ENCODE peak calls at places on chromosomes 5 and 9, in seven cellular contexts. R, K, J, U, T, D and B are unnamed samples. For H3K4me1, the result is how much of the 10 kb centered on the place peaks cover.

GRCh38 chr9:122080986-122081385 is 12.1 kb downstream of the TTLL11 start:
- DNase-seq in R (no peak), K (no peak), J (no peak), U (no peak), T (no peak), D (peak), B (no peak)

GRCh38 chr9:75552941-75553340 is 337.5 kb upstream of the PCSK5 start:
- DNase-seq in R (no peak), K (no peak), J (no peak), U (no peak), T (no peak), D (no peak), B (no peak)

GRCh38 chr9:36802171-36802920 is 229.7 kb downstream of the MELK start:
- DNase-seq in R (no peak), K (no peak), J (no peak), U (peak), T (no peak), D (peak), B (peak)

GRCh38 chr9:114214686-114215397 is 59.5 kb downstream of the COL27A1 start:
- DNase-seq in R (no peak), K (no peak), J (peak), U (no peak), T (no peak), D (no peak), B (peak)

GRCh38 chr5:115098041-115098702 is 71.5 kb downstream of the TRIM36 start:
- DNase-seq in R (peak), K (peak), J (no peak), U (peak), T (no peak), D (peak), B (no peak)

GRCh38 chr5:93417500-93417899 is 163.5 kb downstream of the NR2F1-AS1 start:
- DNase-seq in R (no peak), K (no peak), J (no peak), U (no peak), T (no peak), D (no peak), B (no peak)

GRCh38 chr9:129987047-129987446 is 55.9 kb downstream of the FNBP1 start:
- DNase-seq in R (no peak), K (no peak), J (no peak), U (no peak), T (no peak), D (peak), B (no peak)

GRCh38 chr5:176761755-176762154 is 48.6 kb upstream of the UNC5A start:
- DNase-seq in R (no peak), K (no peak), J (no peak), U (no peak), T (no peak), D (no peak), B (no peak)

GRCh38 chr5:18119156-18119785 is 485.0 kb downstream of the TAF11L14 start:
- DNase-seq in R (no peak), K (no peak), J (no peak), U (no peak), T (no peak), D (no peak), B (no peak)

GRCh38 chr9:6646028-6646636 is 603 bp upstream of the GLDC start:
- DNase-seq in R (no peak), K (no peak), J (no peak), U (peak), T (no peak), D (no peak), B (no peak)

GRCh38 chr5:122492675-122493074 is 180.6 kb downstream of the SNCAIP start:
- DNase-seq in R (no peak), K (no peak), J (no peak), U (peak), T (no peak), D (no peak), B (no peak)

GRCh38 chr5:138503487-138504270 is 38.4 kb downstream of the EGR1 start:
- DNase-seq in R (no peak), K (peak), J (no peak), U (peak), T (no peak), D (peak), B (no peak)

GRCh38 chr5:150665044-150665443 is 4.0 kb downstream of the MYOZ3 start:
- DNase-seq in R (no peak), K (no peak), J (no peak), U (no peak), T (no peak), D (peak), B (peak)

GRCh38 chr5:11527994-11528393 is 376.3 kb downstream of the CTNND2 start:
- DNase-seq in R (no peak), K (no peak), J (no peak), U (no peak), T (no peak), D (no peak), B (no peak)

GRCh38 chr9:126805546-126806262 is 864 bp downstream of the ZBTB43 start:
- DNase-seq in R (peak), K (peak), J (peak), U (peak), T (peak), D (peak), B (peak)

GRCh38 chr9:121298689-121299112 is 30.7 kb downstream of the GSN start:
- DNase-seq in R (no peak), K (no peak), J (peak), U (no peak), T (no peak), D (no peak), B (no peak)

GRCh38 chr5:124669956-124670671 is 76.3 kb downstream of the ZNF608 start:
- DNase-seq in R (no peak), K (no peak), J (no peak), U (no peak), T (no peak), D (peak), B (peak)

GRCh38 chr9:21413089-21414023 is 4.4 kb downstream of the IFNA8 start:
- DNase-seq in R (no peak), K (no peak), J (no peak), U (no peak), T (no peak), D (no peak), B (no peak)

GRCh38 chr5:100900142-100900795 is 2.8 kb downstream of the ST8SIA4 start:
- DNase-seq in R (peak), K (no peak), J (peak), U (peak), T (peak), D (no peak), B (peak)

GRCh38 chr5:29150840-29151239 is 2042.6 kb upstream of the CDH6 start:
- DNase-seq in R (no peak), K (no peak), J (no peak), U (no peak), T (no peak), D (no peak), B (no peak)

GRCh38 chr9:18404482-18405029 is 69.4 kb upstream of the ADAMTSL1 start:
- DNase-seq in R (no peak), K (no peak), J (no peak), U (no peak), T (no peak), D (no peak), B (no peak)

GRCh38 chr9:4413856-4414255 is 76.4 kb upstream of the SLC1A1 start:
- DNase-seq in R (no peak), K (no peak), J (no peak), U (no peak), T (no peak), D (no peak), B (no peak)

GRCh38 chr5:35233601-35234000 is 3.3 kb upstream of the PRLR start:
- DNase-seq in R (no peak), K (no peak), J (no peak), U (no peak), T (no peak), D (no peak), B (no peak)

GRCh38 chr9:133877327-133877726 is 114.8 kb downstream of the VAV2 start:
- DNase-seq in R (no peak), K (no peak), J (no peak), U (no peak), T (no peak), D (no peak), B (no peak)
- H3K4me1 ChIP-seq in R (under half), K (under half), J (under half), U (under half), T (under half), D (under half), B (under half)

GRCh38 chr5:97046270-97046982 is 96.0 kb downstream of the LIX1 start:
- DNase-seq in R (no peak), K (no peak), J (no peak), U (peak), T (no peak), D (peak), B (peak)
- TF ChIP-seq CTCF in R (no peak), K (peak), J (no peak), U (peak), T (no peak), D (no peak), B (peak)

GRCh38 chr5:159817262-159818029 is 98.8 kb upstream of the ADRA1B start:
- DNase-seq in R (no peak), K (no peak), J (no peak), U (peak), T (no peak), D (peak), B (peak)
- H3K4me1 ChIP-seq in R (under half), K (under half), J (under half), U (under half), T (under half), D (under half), B (under half)

GRCh38 chr5:126373621-126374416 is 49.4 kb upstream of the GRAMD2B start:
- DNase-seq in R (no peak), K (no peak), J (no peak), U (peak), T (no peak), D (no peak), B (no peak)

GRCh38 chr5:126368239-126368812 is 54.9 kb upstream of the GRAMD2B start:
- DNase-seq in R (no peak), K (no peak), J (no peak), U (peak), T (no peak), D (peak), B (peak)

GRCh38 chr5:126369083-126369482 is 54.1 kb upstream of the GRAMD2B start:
- DNase-seq in R (no peak), K (no peak), J (no peak), U (no peak), T (no peak), D (no peak), B (no peak)

GRCh38 chr5:126370796-126371718 is 52.2 kb upstream of the GRAMD2B start:
- DNase-seq in R (no peak), K (no peak), J (no peak), U (peak), T (no peak), D (peak), B (no peak)

GRCh38 chr5:126369995-126370731 is 53.0 kb upstream of the GRAMD2B start:
- DNase-seq in R (no peak), K (no peak), J (no peak), U (peak), T (no peak), D (peak), B (no peak)
- TF ChIP-seq CTCF in R (no peak), K (no peak), J (no peak), U (no peak), T (peak), D (peak), B (peak)

GRCh38 chr9:134335095-134335489 is 8.8 kb downstream of the RXRA start:
- DNase-seq in R (no peak), K (no peak), J (peak), U (peak), T (no peak), D (peak), B (peak)

GRCh38 chr9:134332266-134332665 is 6.0 kb downstream of the RXRA start:
- DNase-seq in R (no peak), K (no peak), J (peak), U (no peak), T (no peak), D (no peak), B (no peak)

GRCh38 chr9:134333874-134334581 is 7.8 kb downstream of the RXRA start:
- DNase-seq in R (no peak), K (no peak), J (peak), U (no peak), T (no peak), D (no peak), B (no peak)

GRCh38 chr9:134332841-134333233 is 6.6 kb downstream of the RXRA start:
- DNase-seq in R (no peak), K (no peak), J (peak), U (no peak), T (no peak), D (no peak), B (no peak)

GRCh38 chr9:134333234-134333873 is 7.1 kb downstream of the RXRA start:
- DNase-seq in R (no peak), K (no peak), J (peak), U (no peak), T (no peak), D (no peak), B (no peak)
- H3K4me1 ChIP-seq in R (under half), K (under half), J (half or more), U (under half), T (half or more), D (under half), B (under half)

GRCh38 chr9:78214492-78214891 is 21.4 kb upstream of the CEP78 start:
- DNase-seq in R (no peak), K (no peak), J (no peak), U (no peak), T (no peak), D (no peak), B (no peak)

GRCh38 chr9:78212868-78213267 is 23.0 kb upstream of the CEP78 start:
- DNase-seq in R (no peak), K (no peak), J (no peak), U (no peak), T (no peak), D (no peak), B (no peak)

GRCh38 chr9:78210841-78211301 is 25.0 kb upstream of the CEP78 start:
- DNase-seq in R (no peak), K (peak), J (no peak), U (no peak), T (no peak), D (no peak), B (no peak)

GRCh38 chr9:78215706-78216105 is 20.2 kb upstream of the CEP78 start:
- DNase-seq in R (no peak), K (no peak), J (no peak), U (no peak), T (no peak), D (peak), B (peak)

DNA sequence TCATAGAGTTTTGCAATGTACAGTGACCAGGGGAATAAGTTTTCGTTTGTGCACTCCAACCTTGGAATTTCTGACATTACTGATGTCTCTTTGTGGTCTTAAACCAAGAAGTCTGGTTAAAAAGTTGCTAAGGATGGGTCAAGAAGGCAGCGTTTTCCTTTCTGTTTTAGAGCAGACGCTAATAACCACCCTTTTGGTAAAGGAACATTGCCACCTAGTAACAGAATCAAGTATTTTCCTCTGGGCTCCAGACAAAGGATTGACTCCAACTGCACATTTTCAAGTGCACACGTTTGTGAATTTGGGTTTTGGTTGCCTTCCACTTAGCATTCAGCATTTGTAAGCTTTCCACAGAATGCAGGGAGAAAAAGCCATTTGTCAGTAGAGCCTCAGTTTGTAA is 22.2 kb upstream of the CEP78 start:
- DNase-seq in R (no peak), K (no peak), J (no peak), U (peak), T (no peak), D (no peak), B (no peak)
- TF ChIP-seq CTCF in R (peak), K (peak), J (no peak), U (peak), T (no peak), D (no peak), B (peak)

GRCh38 chr5:32383065-32383464 is 61.5 kb downstream of the ZFR start:
- DNase-seq in R (no peak), K (no peak), J (no peak), U (no peak), T (no peak), D (no peak), B (no peak)
- H3K4me1 ChIP-seq in R (under half), K (under half), J (under half), U (under half), T (under half), D (under half), B (under half)

DNA sequence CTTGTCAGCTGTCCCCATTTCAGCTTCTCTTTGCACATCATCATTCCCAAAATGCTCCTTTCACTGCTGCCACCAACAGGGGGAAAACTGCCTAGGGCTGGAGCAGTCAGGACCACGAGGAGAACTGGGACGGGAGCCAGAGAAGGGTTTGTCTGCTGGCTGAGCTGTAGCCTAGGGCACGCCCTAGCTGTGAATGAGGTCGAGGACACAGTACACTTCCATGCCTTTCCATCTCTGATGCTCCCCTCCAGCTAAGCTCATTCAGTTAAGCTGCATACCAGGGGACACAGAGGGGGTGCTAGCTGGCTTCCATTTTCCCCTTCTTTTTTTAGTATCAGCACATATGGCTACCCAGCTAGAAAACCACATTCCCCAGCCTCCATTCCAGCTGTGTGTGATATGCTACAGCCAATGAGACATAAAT is 64.7 kb downstream of the STK10 start:
- DNase-seq in R (peak), K (no peak), J (peak), U (peak), T (peak), D (peak), B (no peak)
- TF ChIP-seq CTCF in R (peak), K (no peak), J (no peak), U (peak), T (peak), D (peak), B (peak)

DNA sequence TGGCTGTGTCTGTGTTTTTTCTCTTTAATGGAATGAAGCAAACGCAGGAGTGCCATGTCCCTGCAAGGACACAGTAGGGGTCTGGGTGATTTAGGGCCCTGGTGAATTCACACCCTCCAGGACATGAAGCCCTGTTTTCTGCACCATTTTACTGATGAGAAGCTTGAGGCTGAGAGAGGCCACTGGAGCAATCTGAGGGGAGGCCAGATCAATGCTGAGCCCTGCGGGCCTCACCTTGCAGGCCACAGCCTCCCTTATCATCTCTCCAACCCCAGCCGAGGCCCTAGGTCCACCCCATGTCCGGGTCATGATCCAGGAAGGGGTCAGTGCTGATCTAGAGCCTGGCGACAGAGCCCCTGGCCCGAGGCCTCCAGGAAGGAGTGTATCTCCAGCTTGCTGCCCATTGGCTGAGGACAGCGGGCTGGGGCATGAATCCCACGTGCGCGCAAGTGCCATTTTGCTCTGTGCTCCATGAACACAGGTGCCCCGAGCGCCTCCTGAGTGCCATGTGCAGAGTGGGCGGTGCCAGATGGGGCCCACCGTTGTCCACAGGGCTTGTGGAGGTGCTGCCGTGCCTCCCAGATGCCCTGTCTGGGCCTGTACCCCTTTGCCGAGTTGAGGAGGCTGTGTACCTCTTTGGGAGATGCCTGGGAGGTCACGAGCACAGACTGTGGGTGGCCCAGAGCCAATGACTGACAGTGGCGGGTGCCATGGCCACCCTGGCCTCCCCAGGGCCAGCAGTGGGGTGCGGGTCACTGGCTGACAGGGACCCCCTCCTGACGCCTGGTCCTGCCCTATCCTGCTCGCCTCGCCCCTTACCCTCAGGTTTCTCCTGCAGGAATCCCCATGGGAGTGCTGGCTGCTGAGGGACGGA is 32.3 kb upstream of the LPCAT1 start:
- DNase-seq in R (peak), K (no peak), J (no peak), U (no peak), T (no peak), D (no peak), B (no peak)
- H3K4me1 ChIP-seq in R (under half), K (under half), J (under half), U (under half), T (under half), D (under half), B (under half)

GRCh38 chr5:149447373-149448367 is 68.6 kb upstream of the IL17B start:
- DNase-seq in R (no peak), K (no peak), J (no peak), U (no peak), T (no peak), D (no peak), B (no peak)

GRCh38 chr5:149452007-149452664 is 73.0 kb upstream of the IL17B start:
- DNase-seq in R (peak), K (no peak), J (no peak), U (no peak), T (peak), D (peak), B (no peak)

GRCh38 chr5:149445739-149446369 is 66.8 kb upstream of the IL17B start:
- DNase-seq in R (no peak), K (no peak), J (no peak), U (peak), T (no peak), D (peak), B (peak)

GRCh38 chr5:149450199-149450598 is 71.1 kb upstream of the IL17B start:
- DNase-seq in R (peak), K (no peak), J (peak), U (no peak), T (peak), D (peak), B (no peak)

DNA sequence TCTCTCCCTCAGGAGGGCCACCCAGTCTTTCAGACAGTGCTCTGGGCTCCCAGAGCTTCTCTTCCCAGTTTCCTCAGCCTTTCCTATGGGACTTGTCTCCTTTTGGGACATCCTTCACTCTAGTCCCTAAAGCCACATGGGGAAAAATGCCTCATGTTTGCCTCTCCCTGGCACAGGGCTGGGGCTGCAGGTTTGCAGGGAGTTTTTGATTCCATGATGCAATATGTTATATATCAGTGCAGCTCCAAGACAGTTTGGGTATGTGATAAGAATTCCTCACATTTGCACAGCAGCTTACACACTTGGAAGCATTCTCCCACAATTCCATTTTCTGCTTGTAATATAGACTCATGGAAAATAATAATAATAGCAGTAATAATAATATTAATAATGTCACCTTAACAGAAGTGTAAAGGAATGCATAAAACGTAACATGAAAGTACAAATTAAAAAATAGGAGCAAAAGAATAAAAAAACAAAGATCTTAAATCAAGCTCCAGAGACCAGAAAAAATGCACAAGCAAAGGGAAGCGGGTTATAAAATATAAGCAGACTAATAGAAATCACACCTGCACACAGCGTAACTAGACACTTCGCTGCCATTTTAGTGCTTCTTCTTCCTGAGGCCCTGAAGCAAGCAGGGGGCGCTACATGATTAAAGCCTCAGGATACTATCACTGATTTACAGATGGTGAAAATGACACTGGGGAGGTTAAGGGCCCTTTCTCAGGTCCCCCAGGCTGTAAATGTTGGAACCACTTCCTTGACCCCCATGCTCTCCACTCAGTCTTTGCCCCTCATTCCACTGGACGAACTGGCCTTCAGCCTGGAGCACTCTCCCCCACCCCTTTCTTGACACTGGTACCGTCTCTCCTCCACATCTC is 70.0 kb upstream of the IL17B start:
- DNase-seq in R (no peak), K (no peak), J (no peak), U (peak), T (no peak), D (no peak), B (no peak)
- TF ChIP-seq CTCF in R (no peak), K (peak), J (peak), U (peak), T (peak), D (peak), B (peak)